ENCODE peak calls at places on chromosome 11, in four cellular contexts. One of them, this sample, is unnamed.

GRCh38 chr11:86595401-86595800 is 77.0 kb downstream of the ME3 start:
- DNase-seq in right lobe of liver: no peak
- DNase-seq in adrenal gland: no peak
- DNase-seq in sigmoid colon: no peak
- DNase-seq in this sample: no peak

GRCh38 chr11:46678741-46679130 is 21.7 kb downstream of the ARHGAP1 start:
- DNase-seq in right lobe of liver: no peak
- DNase-seq in adrenal gland: no peak
- DNase-seq in sigmoid colon: no peak
- DNase-seq in this sample: no peak

GRCh38 chr11:77250881-77251640 is 50.4 kb downstream of the GDPD4 start:
- DNase-seq in right lobe of liver: no peak
- DNase-seq in adrenal gland: no peak
- DNase-seq in sigmoid colon: no peak
- DNase-seq in this sample: no peak

GRCh38 chr11:114284021-114284420 is 12.2 kb upstream of the NNMT start:
- DNase-seq in right lobe of liver: peak; percentile 83
- DNase-seq in adrenal gland: no peak
- DNase-seq in sigmoid colon: no peak
- DNase-seq in this sample: no peak

GRCh38 chr11:116499396-116500001 is 273.3 kb downstream of the BUD13 start:
- DNase-seq in right lobe of liver: peak; percentile 64
- DNase-seq in adrenal gland: peak; percentile 48
- DNase-seq in sigmoid colon: peak; percentile 91
- DNase-seq in this sample: peak; percentile 65

GRCh38 chr11:19229671-19230070 is 11.1 kb downstream of the E2F8 start:
- DNase-seq in right lobe of liver: no peak
- DNase-seq in adrenal gland: no peak
- DNase-seq in sigmoid colon: no peak
- DNase-seq in this sample: no peak

GRCh38 chr11:86155210-86155844 is 86.4 kb upstream of the PICALM start:
- DNase-seq in right lobe of liver: no peak
- DNase-seq in adrenal gland: no peak
- DNase-seq in sigmoid colon: no peak
- DNase-seq in this sample: peak; percentile 48

GRCh38 chr11:19922689-19923035 is 210.0 kb downstream of the NAV2 start:
- DNase-seq in right lobe of liver: no peak
- DNase-seq in adrenal gland: no peak
- DNase-seq in sigmoid colon: no peak
- DNase-seq in this sample: no peak

GRCh38 chr11:104668797-104669463 is 229.3 kb downstream of the CASP12 start:
- DNase-seq in right lobe of liver: no peak
- DNase-seq in adrenal gland: no peak
- DNase-seq in sigmoid colon: no peak
- DNase-seq in this sample: no peak

GRCh38 chr11:3169952-3170755 is 5.0 kb upstream of the OSBPL5 start:
- DNase-seq in right lobe of liver: no peak
- DNase-seq in adrenal gland: no peak
- DNase-seq in sigmoid colon: no peak
- DNase-seq in this sample: no peak

GRCh38 chr11:29448246-29448877 is 568.5 kb downstream of the KCNA4 start:
- DNase-seq in right lobe of liver: no peak
- DNase-seq in adrenal gland: peak; percentile 34
- DNase-seq in sigmoid colon: no peak
- DNase-seq in this sample: no peak

GRCh38 chr11:128745296-128746183 is 51.7 kb downstream of the FLI1 start:
- DNase-seq in right lobe of liver: no peak
- DNase-seq in adrenal gland: no peak
- DNase-seq in sigmoid colon: no peak
- DNase-seq in this sample: no peak

GRCh38 chr11:37504066-37504611 is 906.1 kb upstream of the RAG2 start:
- DNase-seq in right lobe of liver: no peak
- DNase-seq in adrenal gland: peak; percentile 21
- DNase-seq in sigmoid colon: no peak
- DNase-seq in this sample: no peak

GRCh38 chr11:118921929-118922744 is 3.6 kb downstream of the BCL9L start:
- DNase-seq in right lobe of liver: peak; percentile 88
- DNase-seq in adrenal gland: peak; percentile 97
- DNase-seq in sigmoid colon: peak; percentile 96
- DNase-seq in this sample: no peak

GRCh38 chr11:46285594-46286033 is 8.2 kb downstream of the CREB3L1 start:
- DNase-seq in right lobe of liver: no peak
- DNase-seq in adrenal gland: peak; percentile 60
- DNase-seq in sigmoid colon: peak; percentile 84
- DNase-seq in this sample: no peak

GRCh38 chr11:96162816-96163499 is 180.0 kb downstream of the MAML2 start:
- DNase-seq in right lobe of liver: no peak
- DNase-seq in adrenal gland: peak; percentile 31
- DNase-seq in sigmoid colon: peak; percentile 76
- DNase-seq in this sample: no peak

GRCh38 chr11:116535954-116536353 is 236.8 kb downstream of the BUD13 start:
- DNase-seq in right lobe of liver: no peak
- DNase-seq in adrenal gland: no peak
- DNase-seq in sigmoid colon: peak; percentile 1
- DNase-seq in this sample: no peak

GRCh38 chr11:62472063-62472884 is 53.4 kb downstream of the SCGB1A1 start:
- DNase-seq in right lobe of liver: no peak
- DNase-seq in adrenal gland: peak; percentile 60
- DNase-seq in sigmoid colon: peak; percentile 96
- DNase-seq in this sample: peak; percentile 48

GRCh38 chr11:9901931-9902330 is 238.1 kb downstream of the SWAP70 start:
- DNase-seq in right lobe of liver: no peak
- DNase-seq in adrenal gland: no peak
- DNase-seq in sigmoid colon: no peak
- DNase-seq in this sample: no peak

GRCh38 chr11:117225553-117226170 is 6.2 kb downstream of the PCSK7 start:
- DNase-seq in right lobe of liver: no peak
- DNase-seq in adrenal gland: peak; percentile 15
- DNase-seq in sigmoid colon: peak; percentile 58
- DNase-seq in this sample: no peak

GRCh38 chr11:67179892-67180490 is 60.9 kb downstream of the KDM2A start:
- DNase-seq in right lobe of liver: no peak
- DNase-seq in adrenal gland: no peak
- DNase-seq in sigmoid colon: no peak
- DNase-seq in this sample: no peak

GRCh38 chr11:32255876-32256275 is 165.0 kb downstream of the RCN1 start:
- DNase-seq in right lobe of liver: no peak
- DNase-seq in adrenal gland: no peak
- DNase-seq in sigmoid colon: no peak
- DNase-seq in this sample: no peak

GRCh38 chr11:12540913-12541587 is 133.2 kb upstream of the TEAD1 start:
- DNase-seq in right lobe of liver: no peak
- DNase-seq in adrenal gland: peak; percentile 24
- DNase-seq in sigmoid colon: peak; percentile 83
- DNase-seq in this sample: no peak

GRCh38 chr11:72037554-72038311 is 39.0 kb downstream of the IL18BP start:
- DNase-seq in right lobe of liver: no peak
- DNase-seq in adrenal gland: no peak
- DNase-seq in sigmoid colon: no peak
- DNase-seq in this sample: no peak

GRCh38 chr11:61056566-61056965 is 45.7 kb upstream of the CD5 start:
- DNase-seq in right lobe of liver: no peak
- DNase-seq in adrenal gland: no peak
- DNase-seq in sigmoid colon: peak; percentile 46
- DNase-seq in this sample: no peak

GRCh38 chr11:14232652-14233051 is 126.3 kb downstream of the RRAS2 start:
- DNase-seq in right lobe of liver: no peak
- DNase-seq in adrenal gland: no peak
- DNase-seq in sigmoid colon: no peak
- DNase-seq in this sample: no peak

GRCh38 chr11:66048525-66049313 is at the start of gene GAL3ST3:
- DNase-seq in right lobe of liver: no peak
- DNase-seq in adrenal gland: no peak
- DNase-seq in sigmoid colon: no peak
- DNase-seq in this sample: no peak

GRCh38 chr11:30457045-30457444 is 129.1 kb downstream of the MPPED2 start:
- DNase-seq in right lobe of liver: no peak
- DNase-seq in adrenal gland: peak; percentile 17
- DNase-seq in sigmoid colon: no peak
- DNase-seq in this sample: no peak

GRCh38 chr11:119696378-119697157 is 32.4 kb downstream of the NECTIN1 start:
- DNase-seq in right lobe of liver: no peak
- DNase-seq in adrenal gland: no peak
- DNase-seq in sigmoid colon: no peak
- DNase-seq in this sample: no peak

GRCh38 chr11:59810189-59810910 is at the start of gene MRPL16:
- DNase-seq in right lobe of liver: peak; percentile 87
- DNase-seq in adrenal gland: peak; percentile 88
- DNase-seq in sigmoid colon: peak; percentile 92
- DNase-seq in this sample: peak; percentile 96
- TF ChIP-seq POLR2A in right lobe of liver: peak; percentile 75
- TF ChIP-seq POLR2A in adrenal gland: no peak
- TF ChIP-seq POLR2A in sigmoid colon: no peak
- TF ChIP-seq POLR2A in this sample: peak; percentile 79

DNA sequence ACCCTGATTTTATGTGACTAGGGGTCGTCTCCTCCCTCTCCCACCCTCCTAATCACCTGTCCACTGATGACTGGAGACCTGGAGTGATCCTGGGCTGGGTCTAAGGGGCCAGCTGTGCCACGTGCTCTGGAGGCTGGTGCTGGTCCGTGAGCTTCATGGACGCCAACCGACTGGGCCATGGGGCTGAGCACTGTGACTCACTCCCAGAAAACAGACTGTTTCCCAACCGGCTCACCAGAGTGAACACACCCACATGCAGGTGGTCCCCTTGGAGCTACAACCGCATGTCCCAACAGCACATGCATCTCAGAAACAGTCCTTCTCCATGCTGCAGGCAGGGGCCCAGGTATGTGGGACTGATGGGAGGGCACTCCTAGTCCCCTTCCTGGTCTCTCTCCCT is 14.0 kb upstream of the LMO1 start:
- DNase-seq in right lobe of liver: no peak
- DNase-seq in adrenal gland: peak; percentile 10
- DNase-seq in sigmoid colon: peak; percentile 26
- DNase-seq in this sample: no peak
- TF ChIP-seq POLR2A in right lobe of liver: no peak
- TF ChIP-seq POLR2A in adrenal gland: no peak
- TF ChIP-seq POLR2A in sigmoid colon: no peak
- TF ChIP-seq POLR2A in this sample: no peak

GRCh38 chr11:75306529-75306928 is 44.9 kb downstream of the ARRB1 start:
- DNase-seq in right lobe of liver: no peak
- DNase-seq in adrenal gland: no peak
- DNase-seq in sigmoid colon: peak; percentile 50
- DNase-seq in this sample: no peak
- TF ChIP-seq POLR2A in right lobe of liver: no peak
- TF ChIP-seq POLR2A in adrenal gland: no peak
- TF ChIP-seq POLR2A in sigmoid colon: no peak
- TF ChIP-seq POLR2A in this sample: no peak

GRCh38 chr11:112087212-112087611 is 539 bp downstream of the SDHD start:
- DNase-seq in right lobe of liver: no peak
- DNase-seq in adrenal gland: no peak
- DNase-seq in sigmoid colon: no peak
- DNase-seq in this sample: peak; percentile 50

GRCh38 chr11:112085822-112086421 is 634 bp downstream of the TIMM8B start:
- DNase-seq in right lobe of liver: peak; percentile 26
- DNase-seq in adrenal gland: peak; percentile 33
- DNase-seq in sigmoid colon: no peak
- DNase-seq in this sample: peak; percentile 77

GRCh38 chr11:112082729-112083128 is 3.8 kb downstream of the TIMM8B start:
- DNase-seq in right lobe of liver: no peak
- DNase-seq in adrenal gland: no peak
- DNase-seq in sigmoid colon: no peak
- DNase-seq in this sample: no peak

DNA sequence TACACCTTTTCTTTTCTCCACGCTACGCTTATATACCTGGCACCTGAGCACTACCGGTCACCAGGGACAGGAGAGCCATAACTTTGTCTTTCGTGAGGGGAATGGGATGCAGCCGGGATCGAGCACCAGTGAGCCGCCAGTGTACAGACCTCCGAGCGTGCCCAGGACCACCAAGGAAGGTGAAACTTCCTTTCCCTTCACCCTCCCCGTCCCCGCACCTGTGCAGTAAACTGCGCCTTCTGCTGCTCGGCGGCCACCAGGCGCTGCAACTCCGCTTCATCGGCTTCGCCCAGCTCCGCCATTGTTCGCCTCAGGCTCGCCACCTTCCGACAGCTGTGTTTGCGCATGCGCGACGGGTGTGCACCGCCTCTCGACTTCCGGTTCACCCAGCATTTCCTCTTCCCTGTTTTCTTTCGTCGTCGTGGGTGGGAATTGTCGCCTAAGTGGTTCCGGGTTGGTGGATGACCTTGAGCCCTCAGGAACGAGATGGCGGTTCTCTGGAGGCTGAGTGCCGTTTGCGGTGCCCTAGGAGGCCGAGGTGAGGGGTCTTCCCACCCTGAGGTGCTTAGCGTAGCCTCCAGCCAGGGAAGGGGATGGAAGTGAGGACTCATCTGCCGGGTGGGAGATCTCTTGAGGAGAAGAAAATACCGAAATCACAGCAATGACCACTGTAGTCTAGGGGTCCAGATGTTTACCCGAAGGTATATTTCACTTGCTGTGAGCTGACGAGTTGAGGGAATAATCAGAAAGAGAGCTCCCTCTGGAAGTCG is at the start of the genes SDHD and TIMM8B:
- DNase-seq in right lobe of liver: peak; percentile 94
- DNase-seq in adrenal gland: peak; percentile 97
- DNase-seq in sigmoid colon: peak; percentile 98
- DNase-seq in this sample: peak; percentile 98
- TF ChIP-seq POLR2A in right lobe of liver: peak; percentile 63
- TF ChIP-seq POLR2A in adrenal gland: no peak
- TF ChIP-seq POLR2A in sigmoid colon: peak; percentile 53
- TF ChIP-seq POLR2A in this sample: peak; percentile 93

GRCh38 chr11:820655-821512 is 2.2 kb downstream of the PNPLA2 start:
- DNase-seq in right lobe of liver: peak; percentile 89
- DNase-seq in adrenal gland: peak; percentile 97
- DNase-seq in sigmoid colon: peak; percentile 88
- DNase-seq in this sample: no peak
- TF ChIP-seq POLR2A in right lobe of liver: peak; percentile 22
- TF ChIP-seq POLR2A in adrenal gland: no peak
- TF ChIP-seq POLR2A in sigmoid colon: no peak
- TF ChIP-seq POLR2A in this sample: no peak

This sample was measured in erythroblast.